ENCODE peak calls at places on chromosomes 12 and 14, in eight cellular contexts. Q is adipocyte, D is GM06990, X is PC-3, W is BE2C, V is cardiac muscle cell, K is HL-60, C is psoas muscle. N is an unnamed sample.

GRCh38 chr12:68067762-68068376 is 78.6 kb downstream of the IFNG-AS1 start:
- DNase-seq in Q (peak), D (no peak), X (peak), W (no peak), V (peak), K (no peak), C (no peak), N (no peak)

GRCh38 chr14:24390696-24391468 is 7.9 kb upstream of the NYNRIN start:
- DNase-seq in Q (no peak), D (no peak), X (no peak), W (no peak), V (no peak), K (no peak), C (no peak), N (no peak)

GRCh38 chr14:90781344-90781761 is 34.9 kb downstream of the TTC7B start:
- DNase-seq in Q (peak), D (no peak), X (peak), W (no peak), V (peak), K (no peak), C (no peak), N (no peak)

GRCh38 chr14:68574906-68575305 is 218.0 kb downstream of the ZFP36L1 start:
- DNase-seq in Q (no peak), D (no peak), X (peak), W (no peak), V (peak), K (no peak), C (no peak), N (no peak)

GRCh38 chr12:80412343-80412953 is 31.6 kb upstream of the PTPRQ start:
- DNase-seq in Q (peak), D (no peak), X (peak), W (peak), V (peak), K (peak), C (no peak), N (peak)

GRCh38 chr12:50689437-50689836 is 74.5 kb upstream of the ATF1 start:
- DNase-seq in Q (peak), D (no peak), X (no peak), W (no peak), V (no peak), K (no peak), C (no peak), N (no peak)

GRCh38 chr14:79544671-79545070 is 666.6 kb downstream of the DIO2 start:
- DNase-seq in Q (no peak), D (no peak), X (peak), W (no peak), V (peak), K (no peak), C (no peak), N (no peak)

GRCh38 chr12:28460420-28461130 is 270.3 kb downstream of the CCDC91 start:
- DNase-seq in Q (no peak), D (peak), X (no peak), W (no peak), V (no peak), K (no peak), C (no peak), N (no peak)

GRCh38 chr14:76977793-76978730 is 50.4 kb downstream of the IRF2BPL start:
- DNase-seq in Q (peak), D (peak), X (no peak), W (no peak), V (peak), K (peak), C (peak), N (no peak)

GRCh38 chr12:10732554-10732953 is 9.4 kb upstream of the YBX3 start:
- DNase-seq in Q (no peak), D (no peak), X (no peak), W (no peak), V (no peak), K (no peak), C (no peak), N (no peak)

GRCh38 chr12:100168562-100168961 is 25.9 kb upstream of the BLTP3B start:
- DNase-seq in Q (no peak), D (no peak), X (peak), W (no peak), V (no peak), K (no peak), C (no peak), N (no peak)

GRCh38 chr14:85634205-85634604 is 104.3 kb downstream of the FLRT2 start:
- DNase-seq in Q (peak), D (no peak), X (no peak), W (no peak), V (peak), K (no peak), C (no peak), N (no peak)

GRCh38 chr12:41573445-41573844 is 385.3 kb downstream of the PDZRN4 start:
- DNase-seq in Q (no peak), D (no peak), X (no peak), W (no peak), V (no peak), K (no peak), C (peak), N (no peak)

GRCh38 chr14:50425816-50426215 is 29.1 kb upstream of the CDKL1 start:
- DNase-seq in Q (peak), D (no peak), X (no peak), W (no peak), V (peak), K (peak), C (no peak), N (no peak)

GRCh38 chr14:74601982-74602381 is 10.1 kb downstream of the LTBP2 start:
- DNase-seq in Q (no peak), D (no peak), X (no peak), W (no peak), V (no peak), K (no peak), C (no peak), N (no peak)

GRCh38 chr12:93149228-93149627 is 220.1 kb upstream of the EEA1 start:
- DNase-seq in Q (no peak), D (no peak), X (no peak), W (no peak), V (no peak), K (no peak), C (no peak), N (no peak)

GRCh38 chr14:104694475-104694950 is 5.1 kb downstream of the INF2 start:
- DNase-seq in Q (no peak), D (no peak), X (no peak), W (no peak), V (no peak), K (no peak), C (no peak), N (no peak)

GRCh38 chr12:6954316-6954710 is 3.2 kb downstream of the PTPN6 start:
- DNase-seq in Q (no peak), D (no peak), X (no peak), W (no peak), V (no peak), K (no peak), C (no peak), N (no peak)

GRCh38 chr14:74571901-74572828 is 39.9 kb downstream of the LTBP2 start:
- DNase-seq in Q (peak), D (no peak), X (peak), W (no peak), V (peak), K (no peak), C (peak), N (no peak)

GRCh38 chr14:90445011-90445410 is 48.2 kb downstream of the CALM1 start:
- DNase-seq in Q (no peak), D (no peak), X (no peak), W (no peak), V (no peak), K (no peak), C (no peak), N (no peak)

GRCh38 chr14:69079747-69080146 is 73.2 kb downstream of the DCAF5 start:
- DNase-seq in Q (no peak), D (no peak), X (no peak), W (no peak), V (no peak), K (no peak), C (no peak), N (no peak)

GRCh38 chr14:102016420-102017090 is 52.2 kb downstream of the DYNC1H1 start:
- DNase-seq in Q (no peak), D (no peak), X (no peak), W (no peak), V (no peak), K (no peak), C (no peak), N (no peak)

GRCh38 chr12:67853204-67853603 is 136.0 kb upstream of the IFNG-AS1 start:
- DNase-seq in Q (peak), D (no peak), X (no peak), W (no peak), V (peak), K (no peak), C (no peak), N (no peak)

GRCh38 chr14:36784541-36784940 is 122.9 kb downstream of the PAX9 start:
- DNase-seq in Q (no peak), D (no peak), X (peak), W (no peak), V (no peak), K (no peak), C (no peak), N (no peak)

GRCh38 chr12:47102845-47103666 is 23.3 kb upstream of the AMIGO2 start:
- DNase-seq in Q (no peak), D (no peak), X (peak), W (no peak), V (peak), K (no peak), C (no peak), N (no peak)

GRCh38 chr14:67987596-67987995 is 168.0 kb downstream of the RAD51B start:
- DNase-seq in Q (peak), D (no peak), X (no peak), W (no peak), V (peak), K (no peak), C (no peak), N (no peak)

GRCh38 chr12:29782821-29783772 is 645 bp downstream of the TMTC1 start:
- DNase-seq in Q (peak), D (peak), X (peak), W (peak), V (peak), K (no peak), C (peak), N (no peak)

GRCh38 chr14:102525213-102526143 is 15.9 kb upstream of the ANKRD9 start:
- DNase-seq in Q (peak), D (no peak), X (peak), W (no peak), V (peak), K (no peak), C (peak), N (no peak)

GRCh38 chr12:59595097-59595496 is 732 bp upstream of the SLC16A7 start:
- DNase-seq in Q (peak), D (no peak), X (no peak), W (no peak), V (no peak), K (no peak), C (no peak), N (no peak)

GRCh38 chr12:88951177-88951576 is 370.9 kb upstream of the KITLG start:
- DNase-seq in Q (no peak), D (no peak), X (no peak), W (no peak), V (no peak), K (no peak), C (no peak), N (no peak)

GRCh38 chr14:88798161-88798560 is 5.4 kb upstream of the EML5 start:
- DNase-seq in Q (no peak), D (no peak), X (no peak), W (no peak), V (no peak), K (no peak), C (no peak), N (no peak)

GRCh38 chr12:95736631-95737030 is 53.9 kb downstream of the NTN4 start:
- DNase-seq in Q (peak), D (no peak), X (no peak), W (no peak), V (no peak), K (no peak), C (no peak), N (no peak)

GRCh38 chr14:77177623-77178185 is 3.9 kb upstream of the TMEM63C start:
- DNase-seq in Q (no peak), D (no peak), X (no peak), W (no peak), V (no peak), K (no peak), C (no peak), N (no peak)

GRCh38 chr12:64621257-64621942 is 11.1 kb downstream of the RASSF3 start:
- DNase-seq in Q (peak), D (peak), X (no peak), W (no peak), V (peak), K (no peak), C (no peak), N (no peak)

GRCh38 chr12:59030415-59030814 is 110.1 kb upstream of the LRIG3 start:
- DNase-seq in Q (no peak), D (no peak), X (peak), W (no peak), V (no peak), K (no peak), C (no peak), N (peak)

GRCh38 chr14:53060046-53060445 is 93.1 kb downstream of the DDHD1 start:
- DNase-seq in Q (no peak), D (no peak), X (no peak), W (no peak), V (peak), K (no peak), C (no peak), N (no peak)

GRCh38 chr12:122983789-122984515 is 3.5 kb downstream of the ARL6IP4 start:
- DNase-seq in Q (no peak), D (no peak), X (no peak), W (no peak), V (peak), K (no peak), C (peak), N (no peak)

DNA sequence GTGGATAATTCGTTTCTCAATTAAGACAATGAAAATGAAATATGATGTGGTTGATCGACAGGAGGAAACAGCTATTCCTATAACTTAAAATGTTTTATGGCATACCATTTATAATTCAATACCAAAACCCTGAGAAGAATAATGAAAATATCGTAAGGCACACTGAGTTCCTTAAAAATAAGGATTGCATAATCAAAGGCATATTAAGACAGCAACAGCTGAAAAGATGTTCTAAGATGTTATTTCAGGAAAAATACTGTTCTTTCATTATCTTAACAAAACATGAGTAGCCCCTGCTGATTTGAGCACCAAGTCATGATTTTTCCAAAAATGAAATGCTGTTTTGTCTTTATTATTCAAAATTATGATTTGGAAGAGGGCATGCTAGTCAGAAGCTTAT is 189.4 kb upstream of the ALG10 start:
- DNase-seq in Q (no peak), D (no peak), X (no peak), W (no peak), V (no peak), K (no peak), C (no peak), N (no peak)
- H3K4me3 ChIP-seq in Q (no peak), D (no peak), X (no peak), W (no peak), V (no peak), K (no peak), C (no peak), N (no peak)

GRCh38 chr14:94561656-94562010 is 391 bp downstream of the SERPINA4 start:
- DNase-seq in Q (no peak), D (no peak), X (no peak), W (no peak), V (no peak), K (no peak), C (no peak), N (no peak)
- H3K4me3 ChIP-seq in Q (no peak), D (no peak), X (no peak), W (no peak), V (no peak), K (no peak), C (no peak), N (no peak)

GRCh38 chr14:73026243-73026844 is 562 bp downstream of the ZFYVE1 start:
- DNase-seq in Q (no peak), D (no peak), X (no peak), W (peak), V (no peak), K (no peak), C (no peak), N (no peak)

GRCh38 chr14:73025544-73025943 is 1.4 kb downstream of the ZFYVE1 start:
- DNase-seq in Q (peak), D (no peak), X (peak), W (no peak), V (peak), K (no peak), C (no peak), N (no peak)

GRCh38 chr14:73027984-73028383 is 1.1 kb upstream of the ZFYVE1 start:
- DNase-seq in Q (no peak), D (no peak), X (no peak), W (no peak), V (no peak), K (no peak), C (no peak), N (no peak)

GRCh38 chr14:73026845-73027542 is at the start of gene ZFYVE1:
- DNase-seq in Q (peak), D (peak), X (peak), W (peak), V (peak), K (peak), C (peak), N (peak)

DNA sequence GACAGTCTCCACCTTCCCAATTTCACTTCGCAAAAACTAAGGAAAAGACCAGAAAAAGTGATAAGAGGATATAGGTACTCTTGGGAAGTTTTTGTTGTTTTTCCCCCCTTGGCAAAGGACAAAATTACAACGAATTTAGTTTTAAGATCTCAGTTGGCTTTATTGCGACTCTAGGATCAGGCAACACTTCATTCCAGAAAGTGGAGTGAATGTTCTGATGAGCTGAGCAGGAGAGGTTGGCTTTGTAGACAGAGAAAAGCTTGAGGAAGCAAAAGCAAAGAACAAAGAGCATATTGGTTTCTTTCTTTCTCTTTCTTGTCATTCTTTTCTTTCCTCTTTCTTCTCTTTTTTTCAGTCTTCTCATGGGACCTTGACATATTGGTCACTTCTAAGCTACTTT is 640 bp upstream of the ZFYVE1 start:
- DNase-seq in Q (no peak), D (no peak), X (no peak), W (no peak), V (no peak), K (no peak), C (no peak), N (no peak)
- H3K4me3 ChIP-seq in Q (peak), D (peak), X (peak), W (peak), V (peak), K (peak), C (peak), N (peak)

GRCh38 chr12:116539905-116540482 is 19.2 kb upstream of the MAP1LC3B2 start:
- DNase-seq in Q (peak), D (no peak), X (peak), W (peak), V (peak), K (no peak), C (no peak), N (no peak)
- H3K4me3 ChIP-seq in Q (no peak), D (no peak), X (peak), W (peak), V (no peak), K (no peak), C (peak), N (no peak)

GRCh38 chr12:14962180-14962579 is 779 bp upstream of the ARHGDIB start:
- DNase-seq in Q (no peak), D (no peak), X (no peak), W (no peak), V (no peak), K (no peak), C (no peak), N (no peak)
- H3K4me3 ChIP-seq in Q (no peak), D (peak), X (no peak), W (no peak), V (no peak), K (no peak), C (peak), N (no peak)

GRCh38 chr12:63083046-63083445 is 68.0 kb downstream of the AVPR1A start:
- DNase-seq in Q (no peak), D (no peak), X (no peak), W (no peak), V (no peak), K (no peak), C (no peak), N (no peak)

GRCh38 chr12:63079791-63080395 is 71.1 kb downstream of the AVPR1A start:
- DNase-seq in Q (no peak), D (no peak), X (no peak), W (no peak), V (no peak), K (no peak), C (no peak), N (no peak)

GRCh38 chr12:63084501-63084900 is 66.5 kb downstream of the AVPR1A start:
- DNase-seq in Q (no peak), D (no peak), X (no peak), W (no peak), V (no peak), K (no peak), C (no peak), N (no peak)

GRCh38 chr12:63086149-63086915 is 64.7 kb downstream of the AVPR1A start:
- DNase-seq in Q (no peak), D (no peak), X (no peak), W (no peak), V (no peak), K (no peak), C (no peak), N (no peak)

GRCh38 chr12:63085120-63085519 is 65.9 kb downstream of the AVPR1A start:
- DNase-seq in Q (no peak), D (no peak), X (no peak), W (no peak), V (no peak), K (no peak), C (no peak), N (no peak)
- H3K4me3 ChIP-seq in Q (no peak), D (no peak), X (no peak), W (no peak), V (no peak), K (no peak), C (no peak), N (no peak)

DNA sequence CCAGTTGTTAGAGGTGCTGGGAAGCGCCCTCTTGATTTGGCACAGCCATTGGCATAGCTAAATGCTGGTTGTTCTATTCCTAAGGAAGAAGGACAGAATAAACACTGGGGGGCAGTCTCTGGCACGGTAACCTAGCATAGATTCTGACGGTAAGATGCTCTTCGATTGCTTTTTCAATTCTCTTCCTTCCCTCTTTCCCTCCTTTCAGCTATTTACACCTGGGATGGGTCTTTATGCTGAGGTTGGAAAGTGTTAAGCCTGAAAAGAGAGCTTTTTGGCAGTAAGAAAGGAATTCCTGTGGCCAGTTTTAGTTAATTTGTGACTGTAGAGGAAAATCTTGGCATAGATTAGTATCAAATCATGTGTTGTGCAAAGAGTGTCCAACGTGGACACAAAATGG is 162.8 kb downstream of the SNAPC1 start:
- DNase-seq in Q (peak), D (no peak), X (peak), W (no peak), V (peak), K (no peak), C (no peak), N (no peak)
- H3K4me3 ChIP-seq in Q (no peak), D (no peak), X (no peak), W (no peak), V (no peak), K (no peak), C (no peak), N (no peak)